ENCODE peak calls at places on chromosome 7, in four cellular contexts. One of them, this sample, is unnamed.

GRCh38 chr7:151131622-151132293 is 35.7 kb downstream of the GBX1 start:
- DNase-seq in psoas muscle: peak; percentile 73
- DNase-seq in A549: no peak
- DNase-seq in neural progenitor cell: no peak
- DNase-seq in this sample: peak; percentile 32

GRCh38 chr7:71484381-71484780 is 352.4 kb downstream of the GALNT17 start:
- DNase-seq in neural progenitor cell: no peak
- DNase-seq in A549: no peak
- DNase-seq in psoas muscle: no peak
- DNase-seq in this sample: no peak

GRCh38 chr7:124088590-124088989 is 55.7 kb upstream of the TMEM229A start:
- DNase-seq in psoas muscle: no peak
- DNase-seq in neural progenitor cell: no peak
- DNase-seq in A549: no peak
- DNase-seq in this sample: no peak

GRCh38 chr7:129529643-129530042 is 27.3 kb downstream of the SMKR1 start:
- DNase-seq in A549: no peak
- DNase-seq in neural progenitor cell: no peak
- DNase-seq in psoas muscle: no peak
- DNase-seq in this sample: no peak

GRCh38 chr7:80040752-80041151 is 93.9 kb upstream of the GNAI1 start:
- DNase-seq in psoas muscle: no peak
- DNase-seq in neural progenitor cell: no peak
- DNase-seq in A549: no peak
- DNase-seq in this sample: no peak

GRCh38 chr7:120825576-120825975 is 32.4 kb downstream of the TSPAN12 start:
- DNase-seq in psoas muscle: no peak
- DNase-seq in A549: no peak
- DNase-seq in neural progenitor cell: no peak
- DNase-seq in this sample: no peak

GRCh38 chr7:140631602-140632001 is 9.0 kb downstream of the DENND2A start:
- DNase-seq in neural progenitor cell: no peak
- DNase-seq in psoas muscle: no peak
- DNase-seq in A549: no peak
- DNase-seq in this sample: no peak

GRCh38 chr7:98357751-98358161 is 43.1 kb downstream of the BAIAP2L1 start:
- DNase-seq in A549: peak; percentile 67
- DNase-seq in neural progenitor cell: no peak
- DNase-seq in psoas muscle: no peak
- DNase-seq in this sample: no peak

GRCh38 chr7:81470084-81470723 is 299.6 kb downstream of the HGF start:
- DNase-seq in psoas muscle: peak; percentile 74
- DNase-seq in neural progenitor cell: peak; percentile 77
- DNase-seq in A549: peak; percentile 52
- DNase-seq in this sample: peak; percentile 69

GRCh38 chr7:102823715-102824114 is 74.9 kb downstream of the FAM185A start:
- DNase-seq in neural progenitor cell: no peak
- DNase-seq in psoas muscle: no peak
- DNase-seq in A549: no peak
- DNase-seq in this sample: no peak

GRCh38 chr7:117458977-117459583 is 20.7 kb upstream of the CFTR start:
- DNase-seq in psoas muscle: no peak
- DNase-seq in neural progenitor cell: peak; percentile 44
- DNase-seq in A549: no peak
- DNase-seq in this sample: no peak

GRCh38 chr7:26910221-26910620 is 45.8 kb upstream of the SKAP2 start:
- DNase-seq in A549: no peak
- DNase-seq in neural progenitor cell: no peak
- DNase-seq in psoas muscle: no peak
- DNase-seq in this sample: no peak

GRCh38 chr7:100472854-100473499 is 6.0 kb downstream of the TSC22D4 start:
- DNase-seq in A549: no peak
- DNase-seq in neural progenitor cell: no peak
- DNase-seq in psoas muscle: peak; percentile 51
- DNase-seq in this sample: no peak

GRCh38 chr7:147809785-147810184 is 780.8 kb upstream of the C7orf33 start:
- DNase-seq in A549: no peak
- DNase-seq in neural progenitor cell: no peak
- DNase-seq in psoas muscle: no peak
- DNase-seq in this sample: no peak

GRCh38 chr7:34058791-34059550 is 153.6 kb downstream of the BMPER start:
- DNase-seq in neural progenitor cell: no peak
- DNase-seq in A549: no peak
- DNase-seq in psoas muscle: no peak
- DNase-seq in this sample: no peak

GRCh38 chr7:137878333-137878961 is 31.7 kb upstream of the DGKI start:
- DNase-seq in A549: no peak
- DNase-seq in neural progenitor cell: no peak
- DNase-seq in psoas muscle: peak; percentile 87
- DNase-seq in this sample: peak; percentile 58

GRCh38 chr7:131359136-131359776 is 31.6 kb downstream of the MKLN1 start:
- DNase-seq in psoas muscle: no peak
- DNase-seq in A549: no peak
- DNase-seq in neural progenitor cell: no peak
- DNase-seq in this sample: no peak

GRCh38 chr7:41942468-41943097 is 239.7 kb upstream of the INHBA start:
- DNase-seq in psoas muscle: no peak
- DNase-seq in neural progenitor cell: peak; percentile 16
- DNase-seq in A549: no peak
- DNase-seq in this sample: peak; percentile 60

GRCh38 chr7:69598081-69598486 is at the start of gene AUTS2:
- DNase-seq in A549: peak; percentile 88
- DNase-seq in psoas muscle: peak; percentile 92
- DNase-seq in neural progenitor cell: peak; percentile 97
- DNase-seq in this sample: peak; percentile 72

GRCh38 chr7:76393116-76394031 is 16.1 kb downstream of the SSC4D start:
- DNase-seq in psoas muscle: peak; percentile 98
- DNase-seq in A549: peak; percentile 92
- DNase-seq in neural progenitor cell: peak; percentile 87
- DNase-seq in this sample: peak; percentile 97

GRCh38 chr7:149427096-149427680 is 33.7 kb downstream of the ZNF777 start:
- DNase-seq in A549: no peak
- DNase-seq in neural progenitor cell: peak; percentile 67
- DNase-seq in psoas muscle: no peak
- DNase-seq in this sample: no peak

GRCh38 chr7:18508441-18509427 is 13.2 kb downstream of the HDAC9 start:
- DNase-seq in neural progenitor cell: peak; percentile 21
- DNase-seq in psoas muscle: no peak
- DNase-seq in A549: peak; percentile 23
- DNase-seq in this sample: peak; percentile 27

GRCh38 chr7:22288212-22288611 is 68.7 kb downstream of the RAPGEF5 start:
- DNase-seq in A549: no peak
- DNase-seq in neural progenitor cell: no peak
- DNase-seq in psoas muscle: no peak
- DNase-seq in this sample: no peak

GRCh38 chr7:150904342-150904909 is 52.1 kb downstream of the AOC1 start:
- DNase-seq in psoas muscle: no peak
- DNase-seq in neural progenitor cell: no peak
- DNase-seq in A549: no peak
- DNase-seq in this sample: no peak

GRCh38 chr7:90830302-90830701 is 234.2 kb downstream of the CDK14 start:
- DNase-seq in A549: no peak
- DNase-seq in neural progenitor cell: no peak
- DNase-seq in psoas muscle: no peak
- DNase-seq in this sample: no peak

GRCh38 chr7:159094030-159094740 is 50.5 kb downstream of the VIPR2 start:
- DNase-seq in A549: no peak
- DNase-seq in psoas muscle: no peak
- DNase-seq in neural progenitor cell: no peak
- DNase-seq in this sample: no peak

GRCh38 chr7:22584179-22584578 is 84.2 kb upstream of the STEAP1B start:
- DNase-seq in neural progenitor cell: no peak
- DNase-seq in A549: no peak
- DNase-seq in psoas muscle: no peak
- DNase-seq in this sample: no peak

GRCh38 chr7:129773871-129774270 is 162.4 kb downstream of the NRF1 start:
- DNase-seq in A549: no peak
- DNase-seq in psoas muscle: no peak
- DNase-seq in neural progenitor cell: no peak
- DNase-seq in this sample: no peak

GRCh38 chr7:119596651-119597050 is 676.3 kb upstream of the KCND2 start:
- DNase-seq in psoas muscle: no peak
- DNase-seq in A549: no peak
- DNase-seq in neural progenitor cell: no peak
- DNase-seq in this sample: no peak

GRCh38 chr7:155761162-155761561 is 51.1 kb downstream of the SHH start:
- DNase-seq in psoas muscle: no peak
- DNase-seq in neural progenitor cell: no peak
- DNase-seq in A549: no peak
- DNase-seq in this sample: no peak
- H3K4me1 ChIP-seq in psoas muscle: peaks cover 13% of the 10 kb centered on the region
- H3K4me1 ChIP-seq in neural progenitor cell: peaks cover 13% of the 10 kb centered on the region
- H3K4me1 ChIP-seq in A549: no peaks in the 10 kb centered on the region
- H3K4me1 ChIP-seq in this sample: peaks cover 7% of the 10 kb centered on the region

GRCh38 chr7:157739056-157739455 is 402.3 kb downstream of the DNAJB6 start:
- DNase-seq in psoas muscle: no peak
- DNase-seq in neural progenitor cell: no peak
- DNase-seq in A549: no peak
- DNase-seq in this sample: peak; percentile 0
- H3K9me3 ChIP-seq in psoas muscle: no peaks in the 10 kb centered on the region
- H3K9me3 ChIP-seq in neural progenitor cell: no peaks in the 10 kb centered on the region
- H3K9me3 ChIP-seq in A549: no peaks in the 10 kb centered on the region
- H3K9me3 ChIP-seq in this sample: no peaks in the 10 kb centered on the region

GRCh38 chr7:5543361-5543760 is 119.7 kb upstream of the TNRC18 start:
- DNase-seq in neural progenitor cell: no peak
- DNase-seq in psoas muscle: no peak
- DNase-seq in A549: no peak
- DNase-seq in this sample: no peak
- H3K4me3 ChIP-seq in neural progenitor cell: no peak overlapping the region
- H3K4me3 ChIP-seq in psoas muscle: no peak overlapping the region
- H3K4me3 ChIP-seq in A549: no peak overlapping the region
- H3K4me3 ChIP-seq in this sample: no peak overlapping the region

GRCh38 chr7:8357536-8357935 is 75.9 kb upstream of the NXPH1 start:
- DNase-seq in neural progenitor cell: no peak
- DNase-seq in A549: no peak
- DNase-seq in psoas muscle: no peak
- DNase-seq in this sample: no peak

GRCh38 chr7:8365499-8366110 is 67.8 kb upstream of the NXPH1 start:
- DNase-seq in neural progenitor cell: peak; percentile 64
- DNase-seq in psoas muscle: no peak
- DNase-seq in A549: no peak
- DNase-seq in this sample: no peak

GRCh38 chr7:8363407-8364015 is 69.9 kb upstream of the NXPH1 start:
- DNase-seq in neural progenitor cell: no peak
- DNase-seq in psoas muscle: no peak
- DNase-seq in A549: no peak
- DNase-seq in this sample: no peak

GRCh38 chr7:8360564-8361153 is 72.8 kb upstream of the NXPH1 start:
- DNase-seq in neural progenitor cell: no peak
- DNase-seq in psoas muscle: no peak
- DNase-seq in A549: no peak
- DNase-seq in this sample: no peak

GRCh38 chr7:8362723-8363369 is 70.6 kb upstream of the NXPH1 start:
- DNase-seq in neural progenitor cell: no peak
- DNase-seq in psoas muscle: no peak
- DNase-seq in A549: no peak
- DNase-seq in this sample: no peak
- H3K4me1 ChIP-seq in neural progenitor cell: peaks cover 4% of the 10 kb centered on the region
- H3K4me1 ChIP-seq in psoas muscle: no peaks in the 10 kb centered on the region
- H3K4me1 ChIP-seq in A549: no peaks in the 10 kb centered on the region
- H3K4me1 ChIP-seq in this sample: no peaks in the 10 kb centered on the region

GRCh38 chr7:157997080-157997440 is 590.6 kb downstream of the PTPRN2 start:
- DNase-seq in A549: no peak
- DNase-seq in neural progenitor cell: no peak
- DNase-seq in psoas muscle: no peak
- DNase-seq in this sample: no peak
- H3K9me3 ChIP-seq in A549: no peaks in the 10 kb centered on the region
- H3K9me3 ChIP-seq in neural progenitor cell: no peaks in the 10 kb centered on the region
- H3K9me3 ChIP-seq in psoas muscle: no peaks in the 10 kb centered on the region
- H3K9me3 ChIP-seq in this sample: no peaks in the 10 kb centered on the region

This sample was measured in mucosa of descending colon.